ENCODE peak calls at places on chromosomes 16 and 17, in eight cellular contexts. One of them, this sample, is unnamed.
A peak's percentile ranks its signal among the peaks of the same experiment; 100 is the strongest.

GRCh38 chr17:39612935-39613465 is 5.3 kb upstream of the NEUROD2 start:
- DNase-seq in esophagus squamous epithelium: no peak
- DNase-seq in stomach: no peak
- DNase-seq in heart right ventricle: no peak
- DNase-seq in IMR-90: no peak
- DNase-seq in HCT116: no peak
- DNase-seq in sigmoid colon: no peak
- DNase-seq in cardiac muscle cell: no peak
- DNase-seq in this sample: no peak

GRCh38 chr17:76357597-76358158 is 4.0 kb upstream of the PRPSAP1 start:
- DNase-seq in heart right ventricle: no peak
- DNase-seq in esophagus squamous epithelium: no peak
- DNase-seq in stomach: no peak
- DNase-seq in cardiac muscle cell: no peak
- DNase-seq in sigmoid colon: no peak
- DNase-seq in HCT116: no peak
- DNase-seq in IMR-90: no peak
- DNase-seq in this sample: no peak

GRCh38 chr16:75420987-75421819 is 12.1 kb downstream of the CFDP1 start:
- DNase-seq in HCT116: no peak
- DNase-seq in cardiac muscle cell: peak; percentile 85
- DNase-seq in IMR-90: peak; percentile 45
- DNase-seq in sigmoid colon: peak; percentile 84
- DNase-seq in stomach: peak; percentile 70
- DNase-seq in esophagus squamous epithelium: no peak
- DNase-seq in heart right ventricle: peak; percentile 85
- DNase-seq in this sample: peak; percentile 64

GRCh38 chr16:57955572-57955971 is 15.4 kb downstream of the CNGB1 start:
- DNase-seq in heart right ventricle: no peak
- DNase-seq in sigmoid colon: no peak
- DNase-seq in stomach: peak; percentile 82
- DNase-seq in HCT116: no peak
- DNase-seq in esophagus squamous epithelium: no peak
- DNase-seq in IMR-90: no peak
- DNase-seq in cardiac muscle cell: no peak
- DNase-seq in this sample: peak; percentile 49

GRCh38 chr17:75151893-75152292 is 2.4 kb downstream of the JPT1 start:
- DNase-seq in HCT116: no peak
- DNase-seq in IMR-90: peak; percentile 52
- DNase-seq in cardiac muscle cell: no peak
- DNase-seq in esophagus squamous epithelium: no peak
- DNase-seq in stomach: no peak
- DNase-seq in heart right ventricle: no peak
- DNase-seq in sigmoid colon: no peak
- DNase-seq in this sample: no peak

GRCh38 chr16:728131-728889 is 1.4 kb downstream of the HAGHL start:
- DNase-seq in heart right ventricle: no peak
- DNase-seq in stomach: peak; percentile 69
- DNase-seq in sigmoid colon: peak; percentile 83
- DNase-seq in cardiac muscle cell: peak; percentile 82
- DNase-seq in esophagus squamous epithelium: no peak
- DNase-seq in HCT116: peak; percentile 86
- DNase-seq in IMR-90: peak; percentile 78
- DNase-seq in this sample: no peak

GRCh38 chr16:66309-67182 is 5.9 kb downstream of the RHBDF1 start:
- DNase-seq in IMR-90: no peak
- DNase-seq in stomach: no peak
- DNase-seq in HCT116: no peak
- DNase-seq in cardiac muscle cell: no peak
- DNase-seq in heart right ventricle: no peak
- DNase-seq in sigmoid colon: no peak
- DNase-seq in esophagus squamous epithelium: no peak
- DNase-seq in this sample: no peak

GRCh38 chr17:41678411-41678906 is 10.2 kb upstream of the EIF1 start:
- DNase-seq in sigmoid colon: peak; percentile 41
- DNase-seq in IMR-90: peak; percentile 9
- DNase-seq in heart right ventricle: no peak
- DNase-seq in stomach: no peak
- DNase-seq in HCT116: no peak
- DNase-seq in cardiac muscle cell: no peak
- DNase-seq in esophagus squamous epithelium: no peak
- DNase-seq in this sample: no peak

GRCh38 chr16:62805221-62805857 is 769.1 kb upstream of the CDH8 start:
- DNase-seq in stomach: peak; percentile 70
- DNase-seq in esophagus squamous epithelium: no peak
- DNase-seq in sigmoid colon: peak; percentile 79
- DNase-seq in heart right ventricle: peak; percentile 7
- DNase-seq in HCT116: no peak
- DNase-seq in IMR-90: no peak
- DNase-seq in cardiac muscle cell: no peak
- DNase-seq in this sample: no peak

GRCh38 chr16:49672753-49673152 is 183.2 kb downstream of the ZNF423 start:
- DNase-seq in heart right ventricle: no peak
- DNase-seq in HCT116: no peak
- DNase-seq in stomach: no peak
- DNase-seq in esophagus squamous epithelium: no peak
- DNase-seq in sigmoid colon: no peak
- DNase-seq in cardiac muscle cell: no peak
- DNase-seq in IMR-90: no peak
- DNase-seq in this sample: no peak

GRCh38 chr16:1208239-1208830 is 16.7 kb downstream of the TPSG1 start:
- DNase-seq in HCT116: no peak
- DNase-seq in IMR-90: no peak
- DNase-seq in sigmoid colon: no peak
- DNase-seq in esophagus squamous epithelium: no peak
- DNase-seq in cardiac muscle cell: no peak
- DNase-seq in stomach: no peak
- DNase-seq in heart right ventricle: no peak
- DNase-seq in this sample: no peak

GRCh38 chr17:72467841-72468653 is 347.2 kb downstream of the SOX9 start:
- DNase-seq in stomach: peak; percentile 77
- DNase-seq in IMR-90: no peak
- DNase-seq in heart right ventricle: no peak
- DNase-seq in sigmoid colon: no peak
- DNase-seq in esophagus squamous epithelium: no peak
- DNase-seq in cardiac muscle cell: peak; percentile 79
- DNase-seq in HCT116: no peak
- DNase-seq in this sample: no peak

GRCh38 chr16:1612320-1613111 is at the start of gene CRAMP1:
- DNase-seq in IMR-90: no peak
- DNase-seq in cardiac muscle cell: peak; percentile 8
- DNase-seq in stomach: no peak
- DNase-seq in sigmoid colon: peak; percentile 74
- DNase-seq in esophagus squamous epithelium: no peak
- DNase-seq in heart right ventricle: no peak
- DNase-seq in HCT116: no peak
- DNase-seq in this sample: no peak

GRCh38 chr17:74454197-74455024 is 12.0 kb upstream of the CD300A start:
- DNase-seq in HCT116: peak; percentile 66
- DNase-seq in sigmoid colon: peak; percentile 95
- DNase-seq in IMR-90: peak; percentile 29
- DNase-seq in cardiac muscle cell: peak; percentile 92
- DNase-seq in stomach: no peak
- DNase-seq in esophagus squamous epithelium: no peak
- DNase-seq in heart right ventricle: peak; percentile 94
- DNase-seq in this sample: peak; percentile 96

GRCh38 chr16:8251298-8251697 is 339.0 kb downstream of the TMEM114 start:
- DNase-seq in stomach: no peak
- DNase-seq in heart right ventricle: no peak
- DNase-seq in esophagus squamous epithelium: no peak
- DNase-seq in cardiac muscle cell: no peak
- DNase-seq in IMR-90: no peak
- DNase-seq in HCT116: no peak
- DNase-seq in sigmoid colon: no peak
- DNase-seq in this sample: no peak

GRCh38 chr17:40542562-40543411 is 22.5 kb downstream of the CCR7 start:
- DNase-seq in HCT116: no peak
- DNase-seq in heart right ventricle: peak; percentile 91
- DNase-seq in stomach: peak; percentile 49
- DNase-seq in IMR-90: peak; percentile 99
- DNase-seq in esophagus squamous epithelium: no peak
- DNase-seq in sigmoid colon: peak; percentile 98
- DNase-seq in cardiac muscle cell: peak; percentile 99
- DNase-seq in this sample: peak; percentile 95

GRCh38 chr17:17421346-17422216 is 55.2 kb upstream of the MED9 start:
- DNase-seq in stomach: no peak
- DNase-seq in heart right ventricle: no peak
- DNase-seq in cardiac muscle cell: no peak
- DNase-seq in sigmoid colon: peak; percentile 38
- DNase-seq in esophagus squamous epithelium: no peak
- DNase-seq in IMR-90: no peak
- DNase-seq in HCT116: no peak
- DNase-seq in this sample: no peak

GRCh38 chr16:19765860-19766553 is 47.9 kb downstream of the IQCK start:
- DNase-seq in sigmoid colon: peak; percentile 70
- DNase-seq in cardiac muscle cell: peak; percentile 42
- DNase-seq in IMR-90: no peak
- DNase-seq in HCT116: no peak
- DNase-seq in stomach: peak; percentile 68
- DNase-seq in esophagus squamous epithelium: no peak
- DNase-seq in heart right ventricle: peak; percentile 59
- DNase-seq in this sample: no peak

GRCh38 chr17:82020874-82021727 is 1.6 kb downstream of the CENPX start:
- DNase-seq in cardiac muscle cell: peak; percentile 82
- DNase-seq in IMR-90: peak; percentile 75
- DNase-seq in HCT116: peak; percentile 68
- DNase-seq in sigmoid colon: peak; percentile 89
- DNase-seq in stomach: peak; percentile 81
- DNase-seq in esophagus squamous epithelium: no peak
- DNase-seq in heart right ventricle: peak; percentile 62
- DNase-seq in this sample: peak; percentile 58

GRCh38 chr17:34156741-34157589 is 98.1 kb upstream of the CCL2 start:
- DNase-seq in esophagus squamous epithelium: no peak
- DNase-seq in HCT116: no peak
- DNase-seq in heart right ventricle: no peak
- DNase-seq in stomach: no peak
- DNase-seq in IMR-90: no peak
- DNase-seq in cardiac muscle cell: peak; percentile 13
- DNase-seq in sigmoid colon: no peak
- DNase-seq in this sample: no peak

DNA sequence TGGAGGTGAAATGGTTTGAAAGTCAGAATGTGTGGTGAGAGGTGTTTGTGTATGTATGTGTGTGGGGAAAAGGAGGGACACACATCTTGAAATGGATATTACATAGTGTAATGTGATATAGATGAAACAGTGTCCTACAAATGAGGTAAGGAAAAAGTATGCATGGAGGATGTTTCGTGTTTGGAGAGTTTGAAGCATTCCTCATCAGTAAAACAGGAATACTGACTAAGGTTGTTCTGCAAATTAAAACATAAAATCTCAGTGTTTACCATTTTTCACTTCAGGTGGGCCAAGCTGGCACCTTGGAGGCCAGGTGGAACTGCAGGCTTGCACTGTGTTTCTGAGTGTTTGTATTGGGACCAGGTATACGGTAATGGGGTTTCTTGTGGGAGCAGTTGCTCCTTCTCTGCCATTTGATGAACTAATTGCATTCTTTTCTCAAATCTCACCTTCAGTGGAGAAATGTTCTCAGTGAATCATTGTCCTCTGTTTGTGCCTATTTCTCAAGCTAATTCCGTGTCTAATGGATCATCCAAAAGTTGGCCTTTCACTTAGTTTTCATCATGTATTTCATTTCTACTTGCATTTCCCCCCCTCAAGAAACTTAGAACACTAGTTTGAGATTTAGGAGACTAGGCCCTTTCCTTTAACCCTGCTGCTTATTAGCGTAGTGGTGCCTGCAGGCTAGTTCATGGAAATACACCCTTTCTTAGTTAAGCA is 8.2 kb upstream of the TBKBP1 start:
- DNase-seq in HCT116: no peak
- DNase-seq in stomach: no peak
- DNase-seq in sigmoid colon: no peak
- DNase-seq in heart right ventricle: no peak
- DNase-seq in cardiac muscle cell: no peak
- DNase-seq in esophagus squamous epithelium: no peak
- DNase-seq in IMR-90: peak; percentile 36
- DNase-seq in this sample: no peak
- TF ChIP-seq CTCF in HCT116: no peak
- TF ChIP-seq CTCF in stomach: no peak
- TF ChIP-seq CTCF in sigmoid colon: no peak
- TF ChIP-seq CTCF in heart right ventricle: no peak
- TF ChIP-seq CTCF in cardiac muscle cell: no peak
- TF ChIP-seq CTCF in esophagus squamous epithelium: no peak
- TF ChIP-seq CTCF in IMR-90: no peak
- TF ChIP-seq CTCF in this sample: no peak

GRCh38 chr17:79840989-79841286 is 1.7 kb upstream of the CBX4 start:
- DNase-seq in cardiac muscle cell: no peak
- DNase-seq in heart right ventricle: no peak
- DNase-seq in HCT116: no peak
- DNase-seq in esophagus squamous epithelium: no peak
- DNase-seq in stomach: no peak
- DNase-seq in sigmoid colon: no peak
- DNase-seq in IMR-90: no peak
- DNase-seq in this sample: no peak
- H3K4me3 ChIP-seq in cardiac muscle cell: no peak overlapping the region
- H3K4me3 ChIP-seq in heart right ventricle: no peak overlapping the region
- H3K4me3 ChIP-seq in HCT116: no peak overlapping the region
- H3K4me3 ChIP-seq in esophagus squamous epithelium: peak overlapping the region; percentile 90
- H3K4me3 ChIP-seq in stomach: no peak overlapping the region
- H3K4me3 ChIP-seq in sigmoid colon: no peak overlapping the region
- H3K4me3 ChIP-seq in IMR-90: no peak overlapping the region
- H3K4me3 ChIP-seq in this sample: no peak overlapping the region

DNA sequence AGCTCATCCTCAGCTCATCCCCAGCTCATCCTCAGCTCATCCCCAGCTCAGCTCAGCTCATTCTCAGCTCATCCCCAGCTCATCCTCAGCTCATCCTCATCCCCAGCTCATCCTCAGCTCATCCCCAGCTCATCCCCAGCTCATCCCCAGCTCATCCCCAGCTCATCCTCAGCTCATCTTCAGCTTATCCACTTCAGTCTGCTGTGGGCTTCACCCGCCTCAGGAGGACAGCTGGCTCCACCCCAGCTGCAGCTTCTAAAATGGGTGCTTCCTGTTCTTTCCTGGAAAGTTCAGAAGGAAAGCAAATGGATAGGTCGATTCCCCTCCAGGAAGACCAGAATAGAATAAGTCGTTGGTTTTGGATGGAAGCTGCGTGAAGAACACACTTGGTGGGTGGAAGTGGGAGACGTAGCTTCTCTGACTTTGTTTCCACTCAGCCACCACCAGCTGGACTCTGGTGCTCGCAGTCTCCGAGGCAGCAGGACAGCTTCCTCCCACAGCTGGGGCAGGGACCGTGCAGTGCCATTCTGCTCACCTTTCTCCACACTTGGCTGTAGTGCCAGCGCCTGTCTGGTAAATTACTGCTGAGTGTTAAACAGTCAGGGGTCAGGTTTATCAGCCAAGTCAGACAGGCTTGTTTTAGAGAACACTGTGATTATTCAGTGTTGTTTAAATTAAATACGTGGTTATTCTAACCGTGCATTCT is 61.2 kb upstream of the CHMP6 start:
- DNase-seq in cardiac muscle cell: no peak
- DNase-seq in heart right ventricle: no peak
- DNase-seq in IMR-90: no peak
- DNase-seq in sigmoid colon: no peak
- DNase-seq in stomach: no peak
- DNase-seq in HCT116: no peak
- DNase-seq in esophagus squamous epithelium: no peak
- DNase-seq in this sample: no peak
- H3K4me1 ChIP-seq in cardiac muscle cell: peaks cover 10% of the 10 kb centered on the region
- H3K4me1 ChIP-seq in heart right ventricle: peaks cover 4% of the 10 kb centered on the region
- H3K4me1 ChIP-seq in IMR-90: peaks cover 3% of the 10 kb centered on the region
- H3K4me1 ChIP-seq in sigmoid colon: peaks cover 7% of the 10 kb centered on the region
- H3K4me1 ChIP-seq in stomach: peaks cover 10% of the 10 kb centered on the region
- H3K4me1 ChIP-seq in HCT116: peaks cover 6% of the 10 kb centered on the region
- H3K4me1 ChIP-seq in esophagus squamous epithelium: no peaks in the 10 kb centered on the region
- H3K4me1 ChIP-seq in this sample: no peaks in the 10 kb centered on the region

GRCh38 chr16:86772671-86773338 is 194.5 kb downstream of the FOXL1 start:
- DNase-seq in HCT116: no peak
- DNase-seq in heart right ventricle: no peak
- DNase-seq in IMR-90: peak; percentile 58
- DNase-seq in esophagus squamous epithelium: no peak
- DNase-seq in sigmoid colon: peak; percentile 49
- DNase-seq in cardiac muscle cell: peak; percentile 11
- DNase-seq in stomach: no peak
- DNase-seq in this sample: no peak
- TF ChIP-seq CTCF in HCT116: no peak
- TF ChIP-seq CTCF in heart right ventricle: no peak
- TF ChIP-seq CTCF in IMR-90: no peak
- TF ChIP-seq CTCF in esophagus squamous epithelium: no peak
- TF ChIP-seq CTCF in sigmoid colon: no peak
- TF ChIP-seq CTCF in cardiac muscle cell: no peak
- TF ChIP-seq CTCF in stomach: no peak
- TF ChIP-seq CTCF in this sample: no peak